ENCODE peak calls at places on chromosomes 12 and 14, in nine cellular contexts. One of them, this sample, is unnamed. For H3K4me1 and H3K9me3, the result is how much of the 10 kb centered on the place peaks cover.

GRCh38 chr12:112714166-112714565 is 77.4 kb upstream of the RPH3A start:
- DNase-seq in HCT116: no peak
- DNase-seq in body of pancreas: no peak
- DNase-seq in colonic mucosa: no peak
- DNase-seq in endothelial cell of umbilical vein: no peak
- DNase-seq in adipocyte: no peak
- DNase-seq in psoas muscle: no peak
- DNase-seq in pancreas: no peak
- DNase-seq in IMR-90: no peak
- DNase-seq in this sample: no peak

GRCh38 chr12:31280183-31280582 is 45.8 kb downstream of the SINHCAF start:
- DNase-seq in HCT116: no peak
- DNase-seq in body of pancreas: no peak
- DNase-seq in colonic mucosa: no peak
- DNase-seq in endothelial cell of umbilical vein: no peak
- DNase-seq in adipocyte: no peak
- DNase-seq in psoas muscle: no peak
- DNase-seq in pancreas: no peak
- DNase-seq in IMR-90: no peak
- DNase-seq in this sample: no peak

GRCh38 chr14:31489680-31490079 is 1.8 kb upstream of the GPR33 start:
- DNase-seq in HCT116: no peak
- DNase-seq in body of pancreas: no peak
- DNase-seq in colonic mucosa: no peak
- DNase-seq in endothelial cell of umbilical vein: no peak
- DNase-seq in adipocyte: no peak
- DNase-seq in psoas muscle: no peak
- DNase-seq in pancreas: no peak
- DNase-seq in IMR-90: no peak
- DNase-seq in this sample: no peak

GRCh38 chr14:105152794-105153241 is 15.8 kb downstream of the JAG2 start:
- DNase-seq in HCT116: no peak
- DNase-seq in body of pancreas: no peak
- DNase-seq in colonic mucosa: no peak
- DNase-seq in endothelial cell of umbilical vein: no peak
- DNase-seq in adipocyte: no peak
- DNase-seq in psoas muscle: peak
- DNase-seq in pancreas: no peak
- DNase-seq in IMR-90: no peak
- DNase-seq in this sample: no peak

GRCh38 chr14:72644758-72645489 is 249.0 kb downstream of the DPF3 start:
- DNase-seq in HCT116: peak
- DNase-seq in body of pancreas: no peak
- DNase-seq in colonic mucosa: no peak
- DNase-seq in endothelial cell of umbilical vein: no peak
- DNase-seq in adipocyte: no peak
- DNase-seq in psoas muscle: no peak
- DNase-seq in pancreas: no peak
- DNase-seq in IMR-90: peak
- DNase-seq in this sample: no peak

GRCh38 chr12:21697829-21698630 is 40.4 kb upstream of the LDHB start:
- DNase-seq in HCT116: peak
- DNase-seq in body of pancreas: no peak
- DNase-seq in colonic mucosa: no peak
- DNase-seq in endothelial cell of umbilical vein: peak
- DNase-seq in adipocyte: peak
- DNase-seq in psoas muscle: no peak
- DNase-seq in pancreas: no peak
- DNase-seq in IMR-90: peak
- DNase-seq in this sample: no peak

GRCh38 chr12:41277019-41277770 is 89.1 kb downstream of the PDZRN4 start:
- DNase-seq in HCT116: peak
- DNase-seq in body of pancreas: no peak
- DNase-seq in colonic mucosa: no peak
- DNase-seq in endothelial cell of umbilical vein: peak
- DNase-seq in adipocyte: peak
- DNase-seq in psoas muscle: no peak
- DNase-seq in pancreas: peak
- DNase-seq in IMR-90: peak
- DNase-seq in this sample: no peak

GRCh38 chr14:65824285-65824977 is 411.9 kb downstream of the FUT8 start:
- DNase-seq in HCT116: peak
- DNase-seq in body of pancreas: peak
- DNase-seq in colonic mucosa: peak
- DNase-seq in endothelial cell of umbilical vein: peak
- DNase-seq in adipocyte: peak
- DNase-seq in psoas muscle: no peak
- DNase-seq in pancreas: peak
- DNase-seq in IMR-90: peak
- DNase-seq in this sample: no peak

GRCh38 chr12:114013601-114014345 is 47.6 kb upstream of the RBM19 start:
- DNase-seq in HCT116: peak
- DNase-seq in body of pancreas: no peak
- DNase-seq in colonic mucosa: no peak
- DNase-seq in endothelial cell of umbilical vein: no peak
- DNase-seq in adipocyte: no peak
- DNase-seq in psoas muscle: no peak
- DNase-seq in pancreas: no peak
- DNase-seq in IMR-90: peak
- DNase-seq in this sample: no peak

GRCh38 chr12:112167031-112167461 is 41.7 kb downstream of the TRAFD1 start:
- DNase-seq in HCT116: no peak
- DNase-seq in body of pancreas: no peak
- DNase-seq in colonic mucosa: no peak
- DNase-seq in endothelial cell of umbilical vein: no peak
- DNase-seq in adipocyte: no peak
- DNase-seq in psoas muscle: no peak
- DNase-seq in pancreas: no peak
- DNase-seq in IMR-90: no peak
- DNase-seq in this sample: no peak

GRCh38 chr14:59343585-59343984 is 121.6 kb downstream of the GPR135 start:
- DNase-seq in HCT116: no peak
- DNase-seq in body of pancreas: no peak
- DNase-seq in colonic mucosa: no peak
- DNase-seq in endothelial cell of umbilical vein: no peak
- DNase-seq in adipocyte: no peak
- DNase-seq in psoas muscle: no peak
- DNase-seq in pancreas: peak
- DNase-seq in IMR-90: no peak
- DNase-seq in this sample: no peak

GRCh38 chr14:24481622-24482324 is 26.3 kb downstream of the CMA1 start:
- DNase-seq in HCT116: peak
- DNase-seq in body of pancreas: peak
- DNase-seq in colonic mucosa: peak
- DNase-seq in endothelial cell of umbilical vein: peak
- DNase-seq in adipocyte: peak
- DNase-seq in psoas muscle: peak
- DNase-seq in pancreas: peak
- DNase-seq in IMR-90: peak
- DNase-seq in this sample: no peak

GRCh38 chr14:65901595-65901994 is 489.1 kb downstream of the FUT8 start:
- DNase-seq in HCT116: no peak
- DNase-seq in body of pancreas: no peak
- DNase-seq in colonic mucosa: no peak
- DNase-seq in endothelial cell of umbilical vein: no peak
- DNase-seq in adipocyte: no peak
- DNase-seq in psoas muscle: no peak
- DNase-seq in pancreas: no peak
- DNase-seq in IMR-90: no peak
- DNase-seq in this sample: no peak

GRCh38 chr14:93953739-93954515 is 22.4 kb downstream of the ASB2 start:
- DNase-seq in HCT116: no peak
- DNase-seq in body of pancreas: no peak
- DNase-seq in colonic mucosa: no peak
- DNase-seq in endothelial cell of umbilical vein: no peak
- DNase-seq in adipocyte: no peak
- DNase-seq in psoas muscle: no peak
- DNase-seq in pancreas: no peak
- DNase-seq in IMR-90: no peak
- DNase-seq in this sample: no peak
- H3K4me1 ChIP-seq in HCT116: under half
- H3K4me1 ChIP-seq in body of pancreas: under half
- H3K4me1 ChIP-seq in colonic mucosa: under half
- H3K4me1 ChIP-seq in endothelial cell of umbilical vein: under half
- H3K4me1 ChIP-seq in adipocyte: under half
- H3K4me1 ChIP-seq in psoas muscle: half or more
- H3K4me1 ChIP-seq in pancreas: under half
- H3K4me1 ChIP-seq in IMR-90: under half
- H3K4me1 ChIP-seq in this sample: under half

GRCh38 chr12:117360551-117361311 is 695 bp downstream of the NOS1 start:
- DNase-seq in HCT116: no peak
- DNase-seq in body of pancreas: no peak
- DNase-seq in colonic mucosa: no peak
- DNase-seq in endothelial cell of umbilical vein: no peak
- DNase-seq in adipocyte: no peak
- DNase-seq in psoas muscle: no peak
- DNase-seq in pancreas: no peak
- DNase-seq in IMR-90: no peak
- DNase-seq in this sample: no peak
- H3K4me3 ChIP-seq in HCT116: no peak
- H3K4me3 ChIP-seq in body of pancreas: no peak
- H3K4me3 ChIP-seq in colonic mucosa: no peak
- H3K4me3 ChIP-seq in endothelial cell of umbilical vein: no peak
- H3K4me3 ChIP-seq in adipocyte: no peak
- H3K4me3 ChIP-seq in psoas muscle: peak
- H3K4me3 ChIP-seq in pancreas: no peak
- H3K4me3 ChIP-seq in IMR-90: no peak
- H3K4me3 ChIP-seq in this sample: peak

GRCh38 chr12:77808534-77808933 is 22.2 kb upstream of the NAV3 start:
- DNase-seq in HCT116: no peak
- DNase-seq in body of pancreas: no peak
- DNase-seq in colonic mucosa: no peak
- DNase-seq in endothelial cell of umbilical vein: no peak
- DNase-seq in adipocyte: no peak
- DNase-seq in psoas muscle: no peak
- DNase-seq in pancreas: no peak
- DNase-seq in IMR-90: no peak
- DNase-seq in this sample: no peak
- H3K9me3 ChIP-seq in HCT116: under half
- H3K9me3 ChIP-seq in body of pancreas: under half
- H3K9me3 ChIP-seq in colonic mucosa: under half
- H3K9me3 ChIP-seq in endothelial cell of umbilical vein: under half
- H3K9me3 ChIP-seq in adipocyte: under half
- H3K9me3 ChIP-seq in psoas muscle: under half
- H3K9me3 ChIP-seq in pancreas: under half
- H3K9me3 ChIP-seq in IMR-90: under half
- H3K9me3 ChIP-seq in this sample: under half

DNA sequence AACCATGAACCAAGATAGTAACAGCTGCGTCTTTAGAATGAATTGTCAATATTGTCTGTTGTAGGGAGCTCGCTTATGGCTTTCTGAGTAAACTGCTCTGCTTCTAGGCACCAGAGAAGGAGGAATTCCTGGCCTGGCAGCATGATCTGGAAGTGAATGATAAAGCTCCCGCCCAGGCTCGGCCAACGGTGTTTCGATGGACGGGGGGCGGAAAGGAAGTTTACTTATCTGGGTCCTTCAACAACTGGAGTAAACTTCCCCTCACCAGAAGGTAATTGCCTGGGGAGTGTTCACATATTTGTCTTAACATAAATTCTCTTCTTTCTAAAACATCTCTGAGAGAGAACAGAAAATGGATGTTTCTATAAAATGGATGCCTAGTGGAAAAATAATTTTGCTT is 4.3 kb downstream of the PRKAB1 start:
- DNase-seq in HCT116: no peak
- DNase-seq in body of pancreas: no peak
- DNase-seq in colonic mucosa: peak
- DNase-seq in endothelial cell of umbilical vein: no peak
- DNase-seq in adipocyte: no peak
- DNase-seq in psoas muscle: no peak
- DNase-seq in pancreas: no peak
- DNase-seq in IMR-90: no peak
- DNase-seq in this sample: no peak
- H3K4me1 ChIP-seq in HCT116: under half
- H3K4me1 ChIP-seq in body of pancreas: under half
- H3K4me1 ChIP-seq in colonic mucosa: under half
- H3K4me1 ChIP-seq in endothelial cell of umbilical vein: under half
- H3K4me1 ChIP-seq in adipocyte: under half
- H3K4me1 ChIP-seq in psoas muscle: under half
- H3K4me1 ChIP-seq in pancreas: under half
- H3K4me1 ChIP-seq in IMR-90: under half
- H3K4me1 ChIP-seq in this sample: under half

DNA sequence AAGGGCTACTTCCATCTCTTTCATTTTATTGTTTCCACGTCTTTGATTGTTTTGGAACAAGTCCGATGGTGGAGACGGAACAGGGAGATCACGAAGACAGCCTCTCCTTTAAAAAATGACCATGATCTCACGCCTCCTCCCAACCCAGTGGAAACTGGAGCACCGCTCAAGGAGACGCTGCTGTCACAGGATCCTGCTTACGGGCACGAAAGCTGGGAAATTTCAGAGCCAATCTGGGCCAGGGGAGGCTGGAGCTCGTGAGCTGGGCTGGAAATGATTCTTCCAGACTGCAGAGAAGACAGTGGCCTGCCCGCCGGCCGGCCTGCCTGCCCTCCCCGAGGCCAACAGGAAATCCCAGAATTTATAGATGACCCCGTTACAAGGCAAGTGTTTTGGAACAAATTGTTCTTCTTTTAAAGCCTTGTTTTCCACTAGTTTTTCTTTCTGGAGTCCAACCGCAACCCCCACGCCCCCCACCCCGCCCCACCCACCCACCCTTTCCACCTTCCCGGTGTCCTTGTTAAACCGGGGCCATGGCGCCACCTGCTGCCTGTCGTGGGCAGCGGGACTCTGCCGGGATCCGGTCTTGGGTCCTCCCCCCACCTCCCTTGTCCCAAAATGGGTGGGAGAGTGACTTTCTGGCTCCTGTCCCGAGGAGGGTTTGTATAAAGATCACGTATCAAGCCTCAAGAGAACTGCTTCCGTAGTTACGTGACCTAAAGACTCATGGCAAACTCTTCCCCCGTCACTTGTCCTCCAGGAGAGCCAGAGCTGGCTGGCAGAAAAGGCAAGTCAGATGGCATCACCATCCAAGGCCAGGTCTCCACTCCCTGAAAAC is 40.3 kb downstream of the MAP1LC3B2 start:
- DNase-seq in HCT116: peak
- DNase-seq in body of pancreas: peak
- DNase-seq in colonic mucosa: peak
- DNase-seq in endothelial cell of umbilical vein: peak
- DNase-seq in adipocyte: peak
- DNase-seq in psoas muscle: peak
- DNase-seq in pancreas: peak
- DNase-seq in IMR-90: peak
- DNase-seq in this sample: no peak
- H3K4me3 ChIP-seq in HCT116: no peak
- H3K4me3 ChIP-seq in body of pancreas: no peak
- H3K4me3 ChIP-seq in colonic mucosa: peak
- H3K4me3 ChIP-seq in endothelial cell of umbilical vein: peak
- H3K4me3 ChIP-seq in adipocyte: peak
- H3K4me3 ChIP-seq in psoas muscle: peak
- H3K4me3 ChIP-seq in pancreas: no peak
- H3K4me3 ChIP-seq in IMR-90: no peak
- H3K4me3 ChIP-seq in this sample: peak

GRCh38 chr12:116698131-116698495 is 39.8 kb downstream of the SPRING1 start:
- DNase-seq in HCT116: no peak
- DNase-seq in body of pancreas: no peak
- DNase-seq in colonic mucosa: no peak
- DNase-seq in endothelial cell of umbilical vein: no peak
- DNase-seq in adipocyte: no peak
- DNase-seq in psoas muscle: no peak
- DNase-seq in pancreas: no peak
- DNase-seq in IMR-90: no peak
- DNase-seq in this sample: no peak
- H3K9me3 ChIP-seq in HCT116: under half
- H3K9me3 ChIP-seq in body of pancreas: under half
- H3K9me3 ChIP-seq in colonic mucosa: under half
- H3K9me3 ChIP-seq in endothelial cell of umbilical vein: under half
- H3K9me3 ChIP-seq in adipocyte: under half
- H3K9me3 ChIP-seq in psoas muscle: under half
- H3K9me3 ChIP-seq in pancreas: under half
- H3K9me3 ChIP-seq in IMR-90: under half
- H3K9me3 ChIP-seq in this sample: under half